ENCODE peak calls at places on chromosomes 13 and 19, in seven cellular contexts. One of them, this sample, is unnamed.

GRCh38 chr19:39558623-39559117 is 18.7 kb upstream of the EID2 start:
- DNase-seq in ovary: no peak
- DNase-seq in stomach: no peak
- DNase-seq in upper lobe of left lung: no peak
- DNase-seq in suprapubic skin: no peak
- DNase-seq in A549: no peak
- DNase-seq in GM12878: no peak
- DNase-seq in this sample: no peak

GRCh38 chr13:98824376-98825160 is 72.1 kb upstream of the SLC15A1 start:
- DNase-seq in ovary: no peak
- DNase-seq in stomach: no peak
- DNase-seq in upper lobe of left lung: peak
- DNase-seq in suprapubic skin: no peak
- DNase-seq in A549: no peak
- DNase-seq in GM12878: no peak
- DNase-seq in this sample: no peak

GRCh38 chr19:5958851-5959122 is 19.2 kb downstream of the RANBP3 start:
- DNase-seq in ovary: no peak
- DNase-seq in stomach: no peak
- DNase-seq in upper lobe of left lung: peak
- DNase-seq in suprapubic skin: no peak
- DNase-seq in A549: no peak
- DNase-seq in GM12878: no peak
- DNase-seq in this sample: no peak

GRCh38 chr19:11265785-11266236 is 3.5 kb upstream of the DOCK6 start:
- DNase-seq in ovary: no peak
- DNase-seq in stomach: peak
- DNase-seq in upper lobe of left lung: no peak
- DNase-seq in suprapubic skin: no peak
- DNase-seq in A549: peak
- DNase-seq in GM12878: no peak
- DNase-seq in this sample: peak

GRCh38 chr19:1073063-1073955 is 6.3 kb downstream of the ARHGAP45 start:
- DNase-seq in ovary: peak
- DNase-seq in stomach: no peak
- DNase-seq in upper lobe of left lung: peak
- DNase-seq in suprapubic skin: no peak
- DNase-seq in A549: no peak
- DNase-seq in GM12878: no peak
- DNase-seq in this sample: no peak

GRCh38 chr19:15379996-15380647 is 535 bp upstream of the AKAP8 start:
- DNase-seq in ovary: no peak
- DNase-seq in stomach: peak
- DNase-seq in upper lobe of left lung: no peak
- DNase-seq in suprapubic skin: no peak
- DNase-seq in A549: peak
- DNase-seq in GM12878: no peak
- DNase-seq in this sample: peak

GRCh38 chr13:32086366-32086765 is 54.8 kb downstream of the FRY start:
- DNase-seq in ovary: no peak
- DNase-seq in stomach: no peak
- DNase-seq in upper lobe of left lung: no peak
- DNase-seq in suprapubic skin: no peak
- DNase-seq in A549: no peak
- DNase-seq in GM12878: no peak
- DNase-seq in this sample: no peak

GRCh38 chr19:36113895-36114762 is 546 bp downstream of the POLR2I start:
- DNase-seq in ovary: peak
- DNase-seq in stomach: peak
- DNase-seq in upper lobe of left lung: no peak
- DNase-seq in suprapubic skin: no peak
- DNase-seq in A549: peak
- DNase-seq in GM12878: no peak
- DNase-seq in this sample: peak

GRCh38 chr19:43560687-43561086 is 14.6 kb downstream of the XRCC1 start:
- DNase-seq in ovary: no peak
- DNase-seq in stomach: no peak
- DNase-seq in upper lobe of left lung: no peak
- DNase-seq in suprapubic skin: no peak
- DNase-seq in A549: peak
- DNase-seq in GM12878: no peak
- DNase-seq in this sample: no peak

GRCh38 chr13:113663934-113664333 is 3.1 kb upstream of the GRK1 start:
- DNase-seq in ovary: no peak
- DNase-seq in stomach: peak
- DNase-seq in upper lobe of left lung: no peak
- DNase-seq in suprapubic skin: peak
- DNase-seq in A549: no peak
- DNase-seq in GM12878: no peak
- DNase-seq in this sample: peak

GRCh38 chr13:102659168-102659713 is 35.6 kb downstream of the METTL21C start:
- DNase-seq in ovary: no peak
- DNase-seq in stomach: no peak
- DNase-seq in upper lobe of left lung: no peak
- DNase-seq in suprapubic skin: no peak
- DNase-seq in A549: no peak
- DNase-seq in GM12878: no peak
- DNase-seq in this sample: no peak

GRCh38 chr13:20332361-20333096 is 100.4 kb upstream of the GJB6 start:
- DNase-seq in ovary: no peak
- DNase-seq in stomach: no peak
- DNase-seq in upper lobe of left lung: no peak
- DNase-seq in suprapubic skin: no peak
- DNase-seq in A549: no peak
- DNase-seq in GM12878: no peak
- DNase-seq in this sample: no peak

GRCh38 chr19:4134351-4134750 is 10.4 kb upstream of the MAP2K2 start:
- DNase-seq in ovary: no peak
- DNase-seq in stomach: no peak
- DNase-seq in upper lobe of left lung: no peak
- DNase-seq in suprapubic skin: no peak
- DNase-seq in A549: no peak
- DNase-seq in GM12878: no peak
- DNase-seq in this sample: no peak

GRCh38 chr19:1850809-1851544 is 2.7 kb upstream of the REXO1 start:
- DNase-seq in ovary: no peak
- DNase-seq in stomach: no peak
- DNase-seq in upper lobe of left lung: no peak
- DNase-seq in suprapubic skin: no peak
- DNase-seq in A549: no peak
- DNase-seq in GM12878: no peak
- DNase-seq in this sample: no peak

GRCh38 chr13:65562305-65562704 is 1667.8 kb downstream of the PCDH9 start:
- DNase-seq in ovary: no peak
- DNase-seq in stomach: no peak
- DNase-seq in upper lobe of left lung: no peak
- DNase-seq in suprapubic skin: no peak
- DNase-seq in A549: no peak
- DNase-seq in GM12878: no peak
- DNase-seq in this sample: no peak

GRCh38 chr13:32659736-32660135 is 73.5 kb downstream of the PDS5B start:
- DNase-seq in ovary: no peak
- DNase-seq in stomach: no peak
- DNase-seq in upper lobe of left lung: no peak
- DNase-seq in suprapubic skin: no peak
- DNase-seq in A549: no peak
- DNase-seq in GM12878: no peak
- DNase-seq in this sample: no peak

GRCh38 chr13:43614063-43614462 is 172.7 kb downstream of the ENOX1 start:
- DNase-seq in ovary: no peak
- DNase-seq in stomach: no peak
- DNase-seq in upper lobe of left lung: no peak
- DNase-seq in suprapubic skin: no peak
- DNase-seq in A549: no peak
- DNase-seq in GM12878: no peak
- DNase-seq in this sample: no peak
- H3K27ac ChIP-seq in ovary: no peak
- H3K27ac ChIP-seq in stomach: no peak
- H3K27ac ChIP-seq in upper lobe of left lung: no peak
- H3K27ac ChIP-seq in suprapubic skin: no peak
- H3K27ac ChIP-seq in A549: no peak
- H3K27ac ChIP-seq in GM12878: no peak
- H3K27ac ChIP-seq in this sample: no peak

GRCh38 chr19:8511573-8512101 is 2.3 kb downstream of the ZNF414 start:
- DNase-seq in ovary: peak
- DNase-seq in stomach: no peak
- DNase-seq in upper lobe of left lung: peak
- DNase-seq in suprapubic skin: no peak
- DNase-seq in A549: no peak
- DNase-seq in GM12878: no peak
- DNase-seq in this sample: no peak

GRCh38 chr19:8515317-8515716 is 1.4 kb upstream of the ZNF414 start:
- DNase-seq in ovary: no peak
- DNase-seq in stomach: no peak
- DNase-seq in upper lobe of left lung: no peak
- DNase-seq in suprapubic skin: no peak
- DNase-seq in A549: no peak
- DNase-seq in GM12878: no peak
- DNase-seq in this sample: no peak

GRCh38 chr19:8512991-8513686 is 828 bp downstream of the ZNF414 start:
- DNase-seq in ovary: peak
- DNase-seq in stomach: no peak
- DNase-seq in upper lobe of left lung: peak
- DNase-seq in suprapubic skin: no peak
- DNase-seq in A549: no peak
- DNase-seq in GM12878: no peak
- DNase-seq in this sample: no peak

GRCh38 chr19:8512115-8512967 is 1.6 kb downstream of the ZNF414 start:
- DNase-seq in ovary: peak
- DNase-seq in stomach: no peak
- DNase-seq in upper lobe of left lung: peak
- DNase-seq in suprapubic skin: no peak
- DNase-seq in A549: peak
- DNase-seq in GM12878: no peak
- DNase-seq in this sample: peak

GRCh38 chr19:8513687-8514504 is at the start of gene ZNF414:
- DNase-seq in ovary: peak
- DNase-seq in stomach: peak
- DNase-seq in upper lobe of left lung: peak
- DNase-seq in suprapubic skin: peak
- DNase-seq in A549: peak
- DNase-seq in GM12878: peak
- DNase-seq in this sample: peak
- TF ChIP-seq EP300 in ovary: no peak
- TF ChIP-seq EP300 in stomach: no peak
- TF ChIP-seq EP300 in upper lobe of left lung: peak
- TF ChIP-seq EP300 in suprapubic skin: no peak
- TF ChIP-seq EP300 in A549: no peak
- TF ChIP-seq EP300 in GM12878: no peak
- TF ChIP-seq EP300 in this sample: no peak

GRCh38 chr19:13764821-13765394 is 586 bp downstream of the MRI1 start:
- DNase-seq in ovary: peak
- DNase-seq in stomach: peak
- DNase-seq in upper lobe of left lung: peak
- DNase-seq in suprapubic skin: no peak
- DNase-seq in A549: no peak
- DNase-seq in GM12878: no peak
- DNase-seq in this sample: peak

GRCh38 chr19:13763300-13763699 is 1.0 kb upstream of the MRI1 start:
- DNase-seq in ovary: no peak
- DNase-seq in stomach: no peak
- DNase-seq in upper lobe of left lung: no peak
- DNase-seq in suprapubic skin: no peak
- DNase-seq in A549: no peak
- DNase-seq in GM12878: no peak
- DNase-seq in this sample: no peak

GRCh38 chr19:13765395-13766094 is 1.2 kb downstream of the MRI1 start:
- DNase-seq in ovary: no peak
- DNase-seq in stomach: no peak
- DNase-seq in upper lobe of left lung: peak
- DNase-seq in suprapubic skin: no peak
- DNase-seq in A549: no peak
- DNase-seq in GM12878: no peak
- DNase-seq in this sample: no peak

GRCh38 chr19:13762635-13763235 is 1.6 kb upstream of the MRI1 start:
- DNase-seq in ovary: peak
- DNase-seq in stomach: no peak
- DNase-seq in upper lobe of left lung: peak
- DNase-seq in suprapubic skin: no peak
- DNase-seq in A549: no peak
- DNase-seq in GM12878: no peak
- DNase-seq in this sample: no peak

DNA sequence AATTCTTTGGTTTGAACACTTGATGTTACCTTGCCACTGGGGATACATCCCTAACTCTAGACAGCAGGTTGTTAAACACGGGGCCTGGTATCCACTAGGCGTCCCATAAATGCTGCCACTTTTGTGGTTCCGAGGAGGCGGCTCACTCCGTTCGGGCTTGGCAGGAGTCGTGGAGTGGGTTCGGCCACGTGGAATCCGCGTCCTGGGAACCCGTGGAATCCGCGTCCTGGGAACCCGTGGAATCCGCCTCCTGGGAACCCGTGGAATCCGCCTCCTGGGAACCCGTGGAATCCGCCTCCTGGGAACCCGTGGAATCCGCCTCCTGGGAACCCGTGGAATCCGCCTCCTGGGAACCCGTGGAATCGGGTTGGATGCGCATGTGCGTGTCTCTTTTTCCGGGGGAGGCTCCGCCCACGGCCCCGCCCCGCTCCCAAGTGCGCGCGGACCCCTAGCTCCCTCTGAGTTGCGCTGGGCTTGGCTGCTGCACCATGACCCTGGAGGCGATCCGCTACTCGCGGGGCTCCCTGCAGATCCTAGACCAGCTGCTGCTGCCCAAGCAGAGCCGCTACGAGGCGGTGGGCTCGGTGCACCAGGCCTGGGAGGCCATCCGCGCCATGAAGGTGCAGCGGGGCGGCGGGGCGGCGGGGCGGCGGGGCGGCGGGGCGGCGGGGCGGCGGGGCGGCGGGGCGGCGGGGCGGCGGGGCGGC is at the start of gene MRI1:
- DNase-seq in ovary: peak
- DNase-seq in stomach: peak
- DNase-seq in upper lobe of left lung: peak
- DNase-seq in suprapubic skin: peak
- DNase-seq in A549: peak
- DNase-seq in GM12878: no peak
- DNase-seq in this sample: peak
- H3K27ac ChIP-seq in ovary: peak
- H3K27ac ChIP-seq in stomach: peak
- H3K27ac ChIP-seq in upper lobe of left lung: peak
- H3K27ac ChIP-seq in suprapubic skin: peak
- H3K27ac ChIP-seq in A549: peak
- H3K27ac ChIP-seq in GM12878: peak
- H3K27ac ChIP-seq in this sample: peak

DNA sequence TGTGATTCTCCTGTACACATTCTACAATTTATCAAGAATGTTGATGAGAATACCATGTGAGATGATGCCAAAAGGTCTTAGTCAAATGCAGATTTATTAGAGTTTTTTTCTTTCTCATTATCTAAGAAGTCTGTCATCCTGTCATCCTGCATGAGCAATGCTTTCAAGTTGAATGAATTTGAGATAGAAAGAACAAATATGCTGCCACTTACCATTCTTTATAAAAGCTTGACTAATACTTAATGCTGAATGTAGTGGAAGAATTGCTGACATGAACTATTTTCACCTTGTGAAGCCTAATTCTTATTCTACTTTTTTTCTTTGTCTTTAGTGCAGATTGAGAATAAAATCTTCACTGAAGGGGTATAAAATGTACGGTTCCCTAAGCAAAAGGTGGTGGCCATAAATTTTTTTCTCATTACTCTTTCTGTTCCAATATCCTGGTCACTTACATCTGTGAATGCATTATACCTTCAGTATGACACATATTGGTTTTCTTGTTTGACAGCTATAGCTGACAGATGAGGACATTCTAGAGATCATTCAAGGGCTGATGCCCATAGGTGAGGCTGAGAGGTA is 1434.7 kb downstream of the SLITRK1 start:
- DNase-seq in ovary: no peak
- DNase-seq in stomach: no peak
- DNase-seq in upper lobe of left lung: no peak
- DNase-seq in suprapubic skin: no peak
- DNase-seq in A549: no peak
- DNase-seq in GM12878: no peak
- DNase-seq in this sample: no peak
- TF ChIP-seq EP300 in ovary: no peak
- TF ChIP-seq EP300 in stomach: no peak
- TF ChIP-seq EP300 in upper lobe of left lung: no peak
- TF ChIP-seq EP300 in suprapubic skin: no peak
- TF ChIP-seq EP300 in A549: no peak
- TF ChIP-seq EP300 in GM12878: no peak
- TF ChIP-seq EP300 in this sample: no peak

This sample was measured in transverse colon.